ENCODE peak calls at places on chromosomes 6 and 20, in seven cellular contexts. One of them, this sample, is unnamed.

GRCh38 chr6:138593100-138593877 is 94.0 kb upstream of the NHSL1 start:
- DNase-seq in GM12864: peak; percentile 46
- DNase-seq in cardiac fibroblast: peak; percentile 99
- DNase-seq in AG04450: peak; percentile 90
- DNase-seq in lower leg skin: no peak
- DNase-seq in HCT116: peak; percentile 64
- DNase-seq in PC-9: peak; percentile 94
- DNase-seq in this sample: peak; percentile 90

GRCh38 chr6:141610741-141611140 is 522.0 kb upstream of the GJE1 start:
- DNase-seq in GM12864: no peak
- DNase-seq in cardiac fibroblast: peak; percentile 63
- DNase-seq in AG04450: no peak
- DNase-seq in lower leg skin: no peak
- DNase-seq in HCT116: peak; percentile 10
- DNase-seq in PC-9: no peak
- DNase-seq in this sample: no peak

GRCh38 chr6:29649701-29650673 is 6.9 kb upstream of the MOG start:
- DNase-seq in GM12864: peak; percentile 96
- DNase-seq in cardiac fibroblast: peak; percentile 97
- DNase-seq in AG04450: peak; percentile 86
- DNase-seq in lower leg skin: peak; percentile 100
- DNase-seq in HCT116: peak; percentile 98
- DNase-seq in PC-9: peak; percentile 94
- DNase-seq in this sample: peak; percentile 69

GRCh38 chr20:3000852-3001523 is 42.4 kb upstream of the GNRH2 start:
- DNase-seq in GM12864: peak; percentile 36
- DNase-seq in cardiac fibroblast: peak; percentile 75
- DNase-seq in AG04450: peak; percentile 37
- DNase-seq in lower leg skin: no peak
- DNase-seq in HCT116: peak; percentile 46
- DNase-seq in PC-9: peak; percentile 57
- DNase-seq in this sample: peak; percentile 24

GRCh38 chr6:4607026-4607704 is 169.0 kb upstream of the CDYL start:
- DNase-seq in GM12864: no peak
- DNase-seq in cardiac fibroblast: peak; percentile 70
- DNase-seq in AG04450: peak; percentile 29
- DNase-seq in lower leg skin: no peak
- DNase-seq in HCT116: peak; percentile 53
- DNase-seq in PC-9: peak; percentile 89
- DNase-seq in this sample: no peak

GRCh38 chr6:21149460-21149859 is 444.1 kb upstream of the SOX4 start:
- DNase-seq in GM12864: no peak
- DNase-seq in cardiac fibroblast: peak; percentile 56
- DNase-seq in AG04450: no peak
- DNase-seq in lower leg skin: no peak
- DNase-seq in HCT116: no peak
- DNase-seq in PC-9: no peak
- DNase-seq in this sample: peak; percentile 45

GRCh38 chr6:44133003-44133931 is 5.9 kb downstream of the TMEM63B start:
- DNase-seq in GM12864: no peak
- DNase-seq in cardiac fibroblast: peak; percentile 42
- DNase-seq in AG04450: no peak
- DNase-seq in lower leg skin: peak; percentile 88
- DNase-seq in HCT116: peak; percentile 15
- DNase-seq in PC-9: peak; percentile 61
- DNase-seq in this sample: no peak

GRCh38 chr20:17617868-17618672 is 48.2 kb downstream of the DSTN start:
- DNase-seq in GM12864: no peak
- DNase-seq in cardiac fibroblast: no peak
- DNase-seq in AG04450: no peak
- DNase-seq in lower leg skin: peak; percentile 85
- DNase-seq in HCT116: no peak
- DNase-seq in PC-9: no peak
- DNase-seq in this sample: no peak

GRCh38 chr6:127570739-127571389 is 6.1 kb upstream of the C6orf58 start:
- DNase-seq in GM12864: no peak
- DNase-seq in cardiac fibroblast: peak; percentile 55
- DNase-seq in AG04450: no peak
- DNase-seq in lower leg skin: no peak
- DNase-seq in HCT116: no peak
- DNase-seq in PC-9: no peak
- DNase-seq in this sample: no peak

GRCh38 chr20:36273414-36274247 is 32.5 kb upstream of the DLGAP4 start:
- DNase-seq in GM12864: no peak
- DNase-seq in cardiac fibroblast: peak; percentile 47
- DNase-seq in AG04450: no peak
- DNase-seq in lower leg skin: peak; percentile 70
- DNase-seq in HCT116: peak; percentile 4
- DNase-seq in PC-9: no peak
- DNase-seq in this sample: no peak

GRCh38 chr6:79737172-79737571 is 106.0 kb downstream of the SH3BGRL2 start:
- DNase-seq in GM12864: no peak
- DNase-seq in cardiac fibroblast: no peak
- DNase-seq in AG04450: no peak
- DNase-seq in lower leg skin: no peak
- DNase-seq in HCT116: no peak
- DNase-seq in PC-9: no peak
- DNase-seq in this sample: no peak

GRCh38 chr20:34165246-34165645 is 53.2 kb upstream of the EIF2S2 start:
- DNase-seq in GM12864: no peak
- DNase-seq in cardiac fibroblast: no peak
- DNase-seq in AG04450: no peak
- DNase-seq in lower leg skin: no peak
- DNase-seq in HCT116: no peak
- DNase-seq in PC-9: no peak
- DNase-seq in this sample: no peak

GRCh38 chr6:117194978-117195377 is 70.4 kb upstream of the VGLL2 start:
- DNase-seq in GM12864: no peak
- DNase-seq in cardiac fibroblast: no peak
- DNase-seq in AG04450: no peak
- DNase-seq in lower leg skin: no peak
- DNase-seq in HCT116: no peak
- DNase-seq in PC-9: no peak
- DNase-seq in this sample: no peak

GRCh38 chr6:99588618-99589289 is 17.9 kb upstream of the PRDM13 start:
- DNase-seq in GM12864: no peak
- DNase-seq in cardiac fibroblast: peak; percentile 61
- DNase-seq in AG04450: peak; percentile 23
- DNase-seq in lower leg skin: peak; percentile 95
- DNase-seq in HCT116: no peak
- DNase-seq in PC-9: no peak
- DNase-seq in this sample: no peak

GRCh38 chr6:138403324-138403800 is 661 bp upstream of the HEBP2 start:
- DNase-seq in GM12864: no peak
- DNase-seq in cardiac fibroblast: peak; percentile 23
- DNase-seq in AG04450: no peak
- DNase-seq in lower leg skin: peak; percentile 87
- DNase-seq in HCT116: no peak
- DNase-seq in PC-9: no peak
- DNase-seq in this sample: no peak

GRCh38 chr6:1047926-1048595 is 263.8 kb upstream of the FOXQ1 start:
- DNase-seq in GM12864: no peak
- DNase-seq in cardiac fibroblast: no peak
- DNase-seq in AG04450: no peak
- DNase-seq in lower leg skin: peak; percentile 68
- DNase-seq in HCT116: no peak
- DNase-seq in PC-9: no peak
- DNase-seq in this sample: no peak

GRCh38 chr20:31587545-31588389 is 17.3 kb upstream of the ID1 start:
- DNase-seq in GM12864: no peak
- DNase-seq in cardiac fibroblast: no peak
- DNase-seq in AG04450: no peak
- DNase-seq in lower leg skin: no peak
- DNase-seq in HCT116: no peak
- DNase-seq in PC-9: no peak
- DNase-seq in this sample: no peak

DNA sequence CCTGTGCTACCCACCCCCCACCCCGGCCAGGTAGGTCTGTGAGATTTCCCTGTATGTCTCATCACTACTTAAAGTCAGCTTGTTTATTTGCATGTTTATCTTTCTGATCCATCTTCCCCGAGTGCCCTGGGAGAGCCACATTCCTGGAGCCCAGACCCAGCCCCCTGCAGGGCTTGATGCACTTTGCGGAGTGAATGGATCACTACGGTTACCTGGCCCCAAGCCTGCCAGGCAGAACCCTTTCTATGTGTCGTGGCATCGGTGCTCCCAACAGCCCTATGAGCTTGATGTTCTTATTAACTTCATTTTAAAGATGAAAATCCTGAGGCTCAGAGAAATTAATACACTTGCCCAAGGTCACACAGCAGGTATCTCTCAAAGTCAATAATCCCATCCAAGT is 13.6 kb upstream of the SLCO4A1 start:
- DNase-seq in GM12864: no peak
- DNase-seq in cardiac fibroblast: no peak
- DNase-seq in AG04450: no peak
- DNase-seq in lower leg skin: no peak
- DNase-seq in HCT116: no peak
- DNase-seq in PC-9: peak; percentile 96
- DNase-seq in this sample: no peak
- TF ChIP-seq CTCF in GM12864: no peak
- TF ChIP-seq CTCF in cardiac fibroblast: no peak
- TF ChIP-seq CTCF in AG04450: no peak
- TF ChIP-seq CTCF in lower leg skin: no peak
- TF ChIP-seq CTCF in HCT116: no peak
- TF ChIP-seq CTCF in PC-9: no peak
- TF ChIP-seq CTCF in this sample: no peak

GRCh38 chr20:57947421-57948176 is 237.8 kb upstream of the PMEPA1 start:
- DNase-seq in GM12864: no peak
- DNase-seq in cardiac fibroblast: no peak
- DNase-seq in AG04450: no peak
- DNase-seq in lower leg skin: no peak
- DNase-seq in HCT116: no peak
- DNase-seq in PC-9: no peak
- DNase-seq in this sample: peak; percentile 52
- TF ChIP-seq CTCF in GM12864: no peak
- TF ChIP-seq CTCF in cardiac fibroblast: no peak
- TF ChIP-seq CTCF in AG04450: no peak
- TF ChIP-seq CTCF in lower leg skin: no peak
- TF ChIP-seq CTCF in HCT116: no peak
- TF ChIP-seq CTCF in PC-9: no peak
- TF ChIP-seq CTCF in this sample: peak; percentile 7

GRCh38 chr20:23357767-23358562 is 4.0 kb upstream of the GZF1 start:
- DNase-seq in GM12864: peak; percentile 98
- DNase-seq in cardiac fibroblast: peak; percentile 100
- DNase-seq in AG04450: peak; percentile 97
- DNase-seq in lower leg skin: peak; percentile 100
- DNase-seq in HCT116: peak; percentile 99
- DNase-seq in PC-9: peak; percentile 98
- DNase-seq in this sample: peak; percentile 94
- TF ChIP-seq CTCF in GM12864: no peak
- TF ChIP-seq CTCF in cardiac fibroblast: no peak
- TF ChIP-seq CTCF in AG04450: no peak
- TF ChIP-seq CTCF in lower leg skin: no peak
- TF ChIP-seq CTCF in HCT116: no peak
- TF ChIP-seq CTCF in PC-9: no peak
- TF ChIP-seq CTCF in this sample: no peak

DNA sequence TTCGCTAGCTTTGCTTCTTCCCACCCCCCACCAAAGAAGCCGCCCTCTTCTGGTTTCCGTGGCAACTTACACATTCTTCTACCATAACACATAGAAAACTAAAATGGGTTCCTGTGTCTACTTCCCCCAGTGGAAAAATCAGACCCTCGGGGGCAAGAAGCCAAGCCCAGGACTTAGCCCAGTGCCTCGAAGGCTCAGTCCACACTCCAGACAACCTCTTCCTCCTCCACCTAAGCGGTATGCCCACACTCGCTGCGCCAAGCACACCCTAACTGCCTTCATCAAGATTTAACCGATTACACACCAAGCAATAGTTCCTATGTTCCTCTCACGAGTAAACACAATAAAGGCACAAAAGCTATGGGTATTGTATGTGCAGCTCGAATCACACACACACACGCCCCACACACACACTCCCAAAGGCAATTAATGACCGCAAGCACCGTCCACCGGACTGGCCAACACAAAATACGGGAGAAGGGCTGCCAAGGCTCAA is 537 bp downstream of the PPIL4 start:
- DNase-seq in GM12864: no peak
- DNase-seq in cardiac fibroblast: peak; percentile 77
- DNase-seq in AG04450: peak; percentile 41
- DNase-seq in lower leg skin: no peak
- DNase-seq in HCT116: no peak
- DNase-seq in PC-9: peak; percentile 40
- DNase-seq in this sample: no peak
- TF ChIP-seq CTCF in GM12864: no peak
- TF ChIP-seq CTCF in cardiac fibroblast: no peak
- TF ChIP-seq CTCF in AG04450: no peak
- TF ChIP-seq CTCF in lower leg skin: no peak
- TF ChIP-seq CTCF in HCT116: peak; percentile 24
- TF ChIP-seq CTCF in PC-9: no peak
- TF ChIP-seq CTCF in this sample: no peak

DNA sequence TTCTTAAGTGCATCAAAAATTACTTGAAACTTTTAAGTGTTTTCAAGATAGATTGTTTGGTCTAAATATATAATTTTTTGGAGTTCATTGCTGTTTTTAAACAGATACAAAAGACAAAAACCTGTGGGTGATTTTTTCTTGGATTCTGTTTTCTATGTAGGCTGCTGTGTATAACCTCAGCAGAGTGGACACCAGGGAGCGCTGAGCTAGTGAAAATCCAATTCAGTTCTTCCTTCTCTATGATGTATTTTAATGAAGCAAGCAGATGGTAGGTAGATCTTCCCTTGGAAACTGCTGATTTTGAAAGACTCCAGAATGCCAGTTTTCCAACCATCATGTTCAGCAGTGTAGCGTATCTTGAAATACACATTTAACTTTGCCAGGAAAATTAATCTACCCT is 177.9 kb downstream of the PHF3 start:
- DNase-seq in GM12864: no peak
- DNase-seq in cardiac fibroblast: peak; percentile 25
- DNase-seq in AG04450: no peak
- DNase-seq in lower leg skin: no peak
- DNase-seq in HCT116: no peak
- DNase-seq in PC-9: no peak
- DNase-seq in this sample: no peak
- TF ChIP-seq CTCF in GM12864: no peak
- TF ChIP-seq CTCF in cardiac fibroblast: no peak
- TF ChIP-seq CTCF in AG04450: peak; percentile 26
- TF ChIP-seq CTCF in lower leg skin: no peak
- TF ChIP-seq CTCF in HCT116: peak; percentile 14
- TF ChIP-seq CTCF in PC-9: no peak
- TF ChIP-seq CTCF in this sample: no peak

GRCh38 chr20:10051185-10051584 is 16.4 kb downstream of the ANKEF1 start:
- DNase-seq in GM12864: no peak
- DNase-seq in cardiac fibroblast: no peak
- DNase-seq in AG04450: no peak
- DNase-seq in lower leg skin: no peak
- DNase-seq in HCT116: no peak
- DNase-seq in PC-9: no peak
- DNase-seq in this sample: no peak
- TF ChIP-seq CTCF in GM12864: no peak
- TF ChIP-seq CTCF in cardiac fibroblast: no peak
- TF ChIP-seq CTCF in AG04450: no peak
- TF ChIP-seq CTCF in lower leg skin: no peak
- TF ChIP-seq CTCF in HCT116: no peak
- TF ChIP-seq CTCF in PC-9: no peak
- TF ChIP-seq CTCF in this sample: no peak

DNA sequence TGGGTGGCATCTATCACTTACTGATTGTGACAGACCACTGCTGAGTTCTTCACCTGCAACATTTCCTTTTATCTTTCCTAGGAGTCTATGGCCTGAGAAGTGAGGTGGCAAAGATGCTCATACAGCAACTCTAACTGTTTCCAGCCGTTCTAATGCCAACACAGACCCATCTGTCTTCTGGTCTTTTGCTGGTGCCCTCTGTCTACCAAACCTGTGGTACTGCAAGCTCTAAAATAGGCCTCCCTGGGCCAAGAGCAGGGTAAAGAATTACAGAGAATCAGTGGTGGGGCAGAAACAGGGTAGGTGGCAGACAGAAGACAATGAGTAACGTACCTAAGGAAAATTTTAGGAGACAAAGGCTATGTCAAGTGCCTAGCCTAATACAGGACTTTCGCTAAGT is 611.0 kb upstream of the FLRT3 start:
- DNase-seq in GM12864: no peak
- DNase-seq in cardiac fibroblast: no peak
- DNase-seq in AG04450: no peak
- DNase-seq in lower leg skin: no peak
- DNase-seq in HCT116: no peak
- DNase-seq in PC-9: no peak
- DNase-seq in this sample: no peak
- TF ChIP-seq CTCF in GM12864: no peak
- TF ChIP-seq CTCF in cardiac fibroblast: no peak
- TF ChIP-seq CTCF in AG04450: no peak
- TF ChIP-seq CTCF in lower leg skin: no peak
- TF ChIP-seq CTCF in HCT116: peak; percentile 40
- TF ChIP-seq CTCF in PC-9: no peak
- TF ChIP-seq CTCF in this sample: no peak